ENCODE peak calls at places on chromosomes 7 and 10, in four cellular contexts. D is suprapubic skin; S is CD8-positive, alpha-beta memory T cell; N is WERI-Rb-1. X is an unnamed sample. For H3K9me3, the result is how much of the 10 kb centered on the place peaks cover.

GRCh38 chr10:13787015-13787421 is 200.3 kb downstream of the PRPF18 start:
- DNase-seq in N (no peak), D (no peak), S (peak), X (no peak)

GRCh38 chr10:16756561-16757221 is 60.5 kb downstream of the RSU1 start:
- DNase-seq in N (no peak), D (no peak), S (no peak), X (no peak)

GRCh38 chr10:68156373-68157185 is 47.3 kb downstream of the MYPN start:
- DNase-seq in S (peak), N (peak), D (no peak), X (peak)

GRCh38 chr7:42522227-42522991 is 285.4 kb upstream of the GLI3 start:
- DNase-seq in S (no peak), N (peak), D (no peak), X (no peak)

GRCh38 chr7:32785365-32785764 is 106.2 kb downstream of the KBTBD2 start:
- DNase-seq in S (no peak), N (no peak), D (no peak), X (no peak)

GRCh38 chr7:44162179-44162578 is 21.0 kb upstream of the MYL7 start:
- DNase-seq in N (no peak), S (no peak), D (no peak), X (no peak)

GRCh38 chr7:125670926-125671572 is 741.4 kb upstream of the POT1 start:
- DNase-seq in S (no peak), D (no peak), N (no peak), X (peak)

GRCh38 chr10:63103971-63104409 is 29.1 kb upstream of the NRBF2 start:
- DNase-seq in S (no peak), N (no peak), D (no peak), X (no peak)

GRCh38 chr10:106655165-106655564 is 509.3 kb downstream of the SORCS1 start:
- DNase-seq in D (no peak), S (no peak), N (no peak), X (no peak)

GRCh38 chr10:132247943-132248342 is 59.8 kb downstream of the STK32C start:
- DNase-seq in S (no peak), N (peak), D (no peak), X (no peak)

GRCh38 chr7:65264258-65264657 is 109.4 kb upstream of the ZNF92 start:
- DNase-seq in N (no peak), S (no peak), D (no peak), X (no peak)

GRCh38 chr10:12489806-12490205 is 140.5 kb downstream of the CAMK1D start:
- DNase-seq in D (no peak), N (no peak), S (no peak), X (no peak)

GRCh38 chr10:6383099-6383812 is 180.5 kb downstream of the PFKFB3 start:
- DNase-seq in N (no peak), D (no peak), S (no peak), X (no peak)

GRCh38 chr7:146090023-146090645 is 26.5 kb upstream of the CNTNAP2 start:
- DNase-seq in N (no peak), D (no peak), S (no peak), X (peak)

GRCh38 chr10:46006219-46006618 is 24.2 kb downstream of the NCOA4 start:
- DNase-seq in S (no peak), D (no peak), N (no peak), X (no peak)

GRCh38 chr7:20280475-20281351 is 50.0 kb upstream of the ITGB8 start:
- DNase-seq in S (no peak), D (no peak), N (no peak), X (no peak)

GRCh38 chr7:127504715-127505114 is 80.7 kb downstream of the GCC1 start:
- DNase-seq in N (peak), D (no peak), S (no peak), X (no peak)

GRCh38 chr10:99874341-99875085 is 92.1 kb downstream of the ABCC2 start:
- DNase-seq in N (no peak), D (no peak), S (no peak), X (no peak)

GRCh38 chr10:52678611-52679010 is 94.0 kb downstream of the MBL2 start:
- DNase-seq in D (no peak), S (no peak), N (no peak), X (no peak)

GRCh38 chr10:70940834-70941568 is 52.6 kb upstream of the PCBD1 start:
- DNase-seq in D (no peak), N (peak), S (no peak), X (no peak)

GRCh38 chr7:30467275-30467674 is 11.3 kb downstream of the NOD1 start:
- DNase-seq in D (no peak), S (no peak), N (no peak), X (no peak)

GRCh38 chr10:95525033-95525418 is 36.1 kb downstream of the SORBS1 start:
- DNase-seq in D (no peak), N (no peak), S (no peak), X (no peak)

GRCh38 chr7:46859963-46860475 is 721.9 kb downstream of the TNS3 start:
- DNase-seq in D (no peak), N (no peak), S (no peak), X (no peak)

GRCh38 chr7:20713792-20714191 is 72.9 kb downstream of the SP8 start:
- DNase-seq in N (no peak), D (no peak), S (no peak), X (no peak)

GRCh38 chr10:116001266-116001857 is 271.6 kb downstream of the GFRA1 start:
- DNase-seq in N (peak), D (no peak), S (no peak), X (no peak)

GRCh38 chr10:80405636-80406035 is 2.7 kb upstream of the PRXL2A start:
- DNase-seq in N (peak), D (no peak), S (no peak), X (no peak)

GRCh38 chr7:36475371-36475770 is 85.7 kb downstream of the ANLN start:
- DNase-seq in N (no peak), D (no peak), S (no peak), X (no peak)

GRCh38 chr7:135800560-135800959 is 51.9 kb upstream of the FAM180A start:
- DNase-seq in D (no peak), S (no peak), N (no peak), X (no peak)

GRCh38 chr7:157140118-157140905 is 1.6 kb downstream of the UBE3C start:
- DNase-seq in S (peak), D (no peak), N (no peak), X (no peak)
- H3K9me3 ChIP-seq in S (under half), D (under half), N (under half), X (under half)

GRCh38 chr7:4168041-4168440 is 514.1 kb upstream of the FOXK1 start:
- DNase-seq in N (no peak), D (no peak), S (no peak), X (no peak)
- H3K9me3 ChIP-seq in N (under half), D (under half), S (under half), X (under half)

DNA sequence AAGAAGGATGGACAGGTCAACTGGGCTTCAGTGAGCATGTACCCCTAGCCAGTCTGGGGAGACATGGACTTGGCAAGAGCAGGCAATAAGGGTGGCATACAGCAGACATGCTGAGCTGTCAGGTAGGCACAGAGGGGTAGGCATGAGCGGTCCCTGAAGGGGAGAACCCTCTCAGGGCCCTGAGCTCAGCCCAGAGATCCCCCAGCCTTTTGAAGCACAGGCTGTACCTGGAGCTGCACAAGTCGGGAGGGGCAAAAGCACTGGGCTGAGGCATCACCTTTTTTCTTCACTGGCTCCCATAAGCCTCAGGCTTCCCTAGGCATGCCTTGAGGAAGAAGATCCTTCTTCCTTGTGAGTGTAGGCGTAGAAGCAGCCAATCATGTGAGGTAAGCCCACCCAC is 42.3 kb downstream of the ZNF727 start:
- DNase-seq in N (no peak), D (no peak), S (no peak), X (no peak)
- H3K9me3 ChIP-seq in N (under half), D (half or more), S (under half), X (under half)

DNA sequence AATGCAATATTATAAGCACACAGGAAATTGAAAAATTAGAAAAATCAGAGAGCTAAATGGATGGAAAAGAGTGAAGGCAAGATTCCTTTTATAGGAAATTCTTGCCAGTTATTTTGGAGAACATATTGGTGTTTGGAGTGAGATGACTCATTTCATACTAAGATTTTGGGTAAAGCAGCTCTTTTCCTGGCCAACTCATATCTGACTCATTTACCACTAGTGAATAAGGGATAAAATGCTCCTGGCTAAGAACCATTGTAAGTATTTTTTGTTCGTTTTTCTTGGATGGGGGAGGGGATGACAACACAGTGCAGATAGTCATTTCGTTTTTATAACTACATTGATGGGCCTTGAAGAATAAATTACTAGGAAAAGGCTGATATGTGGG is 139.3 kb downstream of the TWIST1 start:
- DNase-seq in S (no peak), D (no peak), N (no peak), X (peak)
- H3K9me3 ChIP-seq in S (under half), D (under half), N (under half), X (under half)

GRCh38 chr10:42543840-42544372 is 94.5 kb downstream of the ZNF33B start:
- DNase-seq in N (no peak), S (no peak), D (no peak), X (no peak)
- H3K9me3 ChIP-seq in N (under half), S (under half), D (under half), X (under half)

X was measured in HCT116.